ENCODE peak calls at places on chromosome 12, in eight cellular contexts. I is lower leg skin, T is heart left ventricle, X is cardiac fibroblast, D is dorsolateral prefrontal cortex, O is AG09309, A is right cardiac atrium, M is tibial artery. R is an unnamed sample.

GRCh38 chr12:104764225-104765073 is 193.6 kb downstream of the SLC41A2 start:
- DNase-seq in I (no peak), T (no peak), X (no peak), D (no peak), O (no peak), A (no peak), M (no peak), R (no peak)

GRCh38 chr12:58176296-58176869 is 235.0 kb downstream of the ATP23 start:
- DNase-seq in I (no peak), T (peak; percentile 32), X (peak; percentile 31), D (no peak), O (no peak), A (peak; percentile 34), M (no peak), R (no peak)

GRCh38 chr12:98456583-98457573 is 58.5 kb upstream of the TMPO start:
- DNase-seq in I (no peak), T (peak; percentile 43), X (peak; percentile 30), D (peak; percentile 38), O (no peak), A (peak; percentile 87), M (peak; percentile 28), R (peak; percentile 73)

GRCh38 chr12:80632835-80633234 is 74.6 kb upstream of the MYF6 start:
- DNase-seq in I (no peak), T (no peak), X (peak; percentile 37), D (no peak), O (no peak), A (no peak), M (no peak), R (peak; percentile 23)

GRCh38 chr12:77236066-77236465 is 170.7 kb upstream of the E2F7 start:
- DNase-seq in I (no peak), T (no peak), X (no peak), D (no peak), O (no peak), A (no peak), M (no peak), R (no peak)

GRCh38 chr12:113222730-113223531 is 1.7 kb downstream of the TPCN1 start:
- DNase-seq in I (peak; percentile 79), T (peak; percentile 72), X (peak; percentile 84), D (no peak), O (peak; percentile 64), A (peak; percentile 84), M (peak; percentile 87), R (peak; percentile 89)

GRCh38 chr12:12872934-12873275 is 18.5 kb upstream of the GPRC5A start:
- DNase-seq in I (no peak), T (no peak), X (peak; percentile 71), D (no peak), O (no peak), A (no peak), M (no peak), R (no peak)

GRCh38 chr12:68428724-68429580 is 96.8 kb upstream of the MDM1 start:
- DNase-seq in I (no peak), T (no peak), X (peak; percentile 23), D (no peak), O (no peak), A (no peak), M (no peak), R (no peak)

GRCh38 chr12:130818381-130819247 is 20.4 kb downstream of the STX2 start:
- DNase-seq in I (peak; percentile 33), T (peak; percentile 70), X (peak; percentile 38), D (peak; percentile 65), O (no peak), A (peak; percentile 86), M (no peak), R (peak; percentile 76)

GRCh38 chr12:116794725-116795124 is 56.6 kb downstream of the RNFT2 start:
- DNase-seq in I (no peak), T (no peak), X (no peak), D (no peak), O (no peak), A (no peak), M (no peak), R (no peak)

GRCh38 chr12:43551271-43551970 is 582 bp downstream of the ADAMTS20 start:
- DNase-seq in I (no peak), T (peak; percentile 17), X (no peak), D (no peak), O (no peak), A (no peak), M (no peak), R (no peak)

GRCh38 chr12:20492251-20492728 is 124.0 kb downstream of the PDE3A start:
- DNase-seq in I (no peak), T (no peak), X (peak; percentile 96), D (no peak), O (no peak), A (no peak), M (no peak), R (no peak)

GRCh38 chr12:20631711-20632110 is 63.4 kb upstream of the SLCO1C1 start:
- DNase-seq in I (no peak), T (no peak), X (no peak), D (no peak), O (peak; percentile 92), A (no peak), M (no peak), R (peak; percentile 2)

GRCh38 chr12:13099910-13100609 is 3.4 kb downstream of the GSG1 start:
- DNase-seq in I (no peak), T (no peak), X (no peak), D (no peak), O (no peak), A (no peak), M (no peak), R (no peak)

GRCh38 chr12:64931981-64932380 is 107.5 kb downstream of the TBC1D30 start:
- DNase-seq in I (no peak), T (no peak), X (no peak), D (no peak), O (no peak), A (no peak), M (no peak), R (no peak)

GRCh38 chr12:66127695-66128094 is 2.9 kb downstream of the LLPH start:
- DNase-seq in I (no peak), T (no peak), X (no peak), D (no peak), O (no peak), A (no peak), M (no peak), R (no peak)

GRCh38 chr12:15209782-15210181 is 11.4 kb downstream of the RERG start:
- DNase-seq in I (no peak), T (no peak), X (peak; percentile 87), D (no peak), O (peak; percentile 8), A (no peak), M (no peak), R (no peak)

GRCh38 chr12:3882896-3883564 is 9.8 kb upstream of the PARP11 start:
- DNase-seq in I (no peak), T (no peak), X (peak; percentile 29), D (no peak), O (no peak), A (no peak), M (no peak), R (no peak)

GRCh38 chr12:3888654-3889053 is 15.5 kb upstream of the PARP11 start:
- DNase-seq in I (no peak), T (no peak), X (no peak), D (no peak), O (no peak), A (no peak), M (no peak), R (no peak)

GRCh38 chr12:3884671-3885070 is 11.5 kb upstream of the PARP11 start:
- DNase-seq in I (no peak), T (no peak), X (no peak), D (no peak), O (no peak), A (no peak), M (no peak), R (no peak)

GRCh38 chr12:3882396-3882795 is 9.2 kb upstream of the PARP11 start:
- DNase-seq in I (no peak), T (no peak), X (no peak), D (no peak), O (no peak), A (no peak), M (no peak), R (no peak)

DNA sequence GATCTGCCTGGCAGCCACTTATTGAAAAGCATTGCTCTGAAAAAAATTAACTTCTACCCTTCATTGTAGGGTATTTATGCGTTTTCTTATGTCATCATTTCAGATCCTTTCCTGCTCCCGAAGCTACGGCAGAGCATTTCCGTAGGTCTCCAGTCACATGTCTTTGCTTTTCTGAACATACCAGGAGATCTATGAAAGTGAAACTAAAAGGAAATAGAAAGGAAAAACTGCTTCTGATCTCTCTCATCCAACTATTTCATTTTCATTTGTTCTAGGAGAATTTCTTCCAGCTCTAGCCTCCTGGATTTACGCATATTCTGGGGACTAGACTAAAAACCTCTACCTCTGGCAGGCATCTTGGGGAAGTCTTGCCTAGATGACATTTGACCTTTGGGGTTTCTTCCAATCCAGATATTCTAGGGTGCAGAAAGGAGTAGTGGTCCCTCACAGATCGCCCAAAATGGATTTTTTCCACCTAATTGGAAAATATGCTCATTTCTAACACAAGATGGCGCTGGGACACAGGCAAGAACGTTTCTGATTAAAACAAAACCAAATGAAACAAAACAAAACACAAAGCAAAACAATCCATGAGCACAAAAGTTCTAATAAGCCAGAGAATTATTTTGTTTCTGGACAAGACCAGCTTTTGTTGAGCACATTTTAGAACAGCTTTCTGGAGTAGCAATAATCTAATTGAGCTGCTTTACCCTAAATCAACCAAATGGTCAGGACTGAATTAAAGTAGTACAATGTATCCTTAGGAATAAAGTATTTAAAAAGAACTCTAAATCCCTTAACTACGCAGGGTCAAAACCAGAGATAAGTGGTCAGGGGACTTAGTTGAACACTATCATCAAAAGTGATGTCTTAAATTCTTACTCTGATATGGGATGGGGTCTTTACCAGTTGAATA is 12.2 kb upstream of the PARP11 start:
- DNase-seq in I (no peak), T (peak; percentile 26), X (peak; percentile 72), D (no peak), O (no peak), A (no peak), M (peak; percentile 24), R (no peak)
- H3K4me3 ChIP-seq in I (no peak overlapping the region), T (peak overlapping the region; percentile 56), X (peak overlapping the region; percentile 56), D (peak overlapping the region; percentile 37), O (peak overlapping the region; percentile 38), A (peak overlapping the region; percentile 48), M (peak overlapping the region; percentile 35), R (no peak overlapping the region)

DNA sequence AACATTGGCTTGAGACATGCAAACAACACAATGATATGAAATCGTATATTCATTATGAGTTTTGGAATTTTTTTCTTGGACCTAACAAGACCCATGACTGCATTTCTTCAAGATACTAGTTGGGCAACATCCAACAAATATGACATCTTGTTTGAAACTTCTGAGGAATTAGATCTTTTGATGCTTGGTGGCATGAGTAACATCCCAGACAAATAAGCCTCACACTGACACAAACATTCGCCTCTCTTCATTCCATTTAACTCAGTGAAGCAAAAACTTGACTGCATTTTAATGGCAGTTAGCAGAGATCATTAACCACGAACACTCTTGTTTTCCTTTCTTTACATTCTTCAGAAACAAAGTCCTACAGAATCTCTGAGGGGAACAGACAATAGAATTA is 758.3 kb downstream of the C12orf50 start:
- DNase-seq in I (no peak), T (no peak), X (peak; percentile 70), D (no peak), O (no peak), A (no peak), M (no peak), R (no peak)
- H3K4me3 ChIP-seq in I (no peak overlapping the region), T (no peak overlapping the region), X (no peak overlapping the region), D (no peak overlapping the region), O (no peak overlapping the region), A (no peak overlapping the region), M (no peak overlapping the region), R (no peak overlapping the region)

GRCh38 chr12:27331299-27331926 is 1.2 kb upstream of the BMAL2 start:
- DNase-seq in I (no peak), T (no peak), X (peak; percentile 98), D (no peak), O (peak; percentile 86), A (no peak), M (no peak), R (no peak)
- H3K4me3 ChIP-seq in I (no peak overlapping the region), T (no peak overlapping the region), X (no peak overlapping the region), D (no peak overlapping the region), O (peak overlapping the region; percentile 3), A (no peak overlapping the region), M (peak overlapping the region; percentile 77), R (no peak overlapping the region)

GRCh38 chr12:46266382-46266791 is 2.5 kb downstream of the SLC38A1 start:
- DNase-seq in I (peak; percentile 40), T (no peak), X (peak; percentile 56), D (no peak), O (no peak), A (no peak), M (peak; percentile 31), R (no peak)
- H3K4me3 ChIP-seq in I (no peak overlapping the region), T (peak overlapping the region; percentile 66), X (peak overlapping the region; percentile 76), D (peak overlapping the region; percentile 86), O (no peak overlapping the region), A (peak overlapping the region; percentile 64), M (peak overlapping the region; percentile 70), R (no peak overlapping the region)

R was measured in thyroid gland.